ENCODE peak calls at places on chromosomes 11 and 22, in seven cellular contexts. P, T, N, I, C, D and V are unnamed samples.

GRCh38 chr11:36377759-36378553 is 81.9 kb downstream of the PRR5L start:
- DNase-seq in P (no peak), T (no peak), N (no peak), I (peak), C (no peak), D (no peak), V (no peak)

GRCh38 chr22:20552450-20552894 is 45.1 kb downstream of the MED15 start:
- DNase-seq in P (peak), T (no peak), N (no peak), I (no peak), C (peak), D (no peak), V (peak)

GRCh38 chr11:72643547-72643946 is 30.7 kb downstream of the PDE2A start:
- DNase-seq in P (no peak), T (peak), N (no peak), I (no peak), C (no peak), D (no peak), V (no peak)

GRCh38 chr22:48489551-48490512 is 1337.8 kb downstream of the BRD1 start:
- DNase-seq in P (no peak), T (no peak), N (no peak), I (no peak), C (no peak), D (no peak), V (peak)

GRCh38 chr11:92297551-92298237 is 73.1 kb downstream of the FAT3 start:
- DNase-seq in P (no peak), T (no peak), N (no peak), I (no peak), C (no peak), D (no peak), V (no peak)

GRCh38 chr11:69962152-69962551 is 116.0 kb upstream of the ANO1 start:
- DNase-seq in P (no peak), T (peak), N (no peak), I (no peak), C (no peak), D (peak), V (no peak)

GRCh38 chr22:49705631-49706352 is 121.9 kb downstream of the BRD1 start:
- DNase-seq in P (no peak), T (no peak), N (no peak), I (no peak), C (no peak), D (no peak), V (no peak)

GRCh38 chr22:28333106-28333505 is 346.5 kb downstream of the TTC28 start:
- DNase-seq in P (no peak), T (no peak), N (no peak), I (no peak), C (no peak), D (no peak), V (no peak)

GRCh38 chr11:132058211-132058772 is 687.9 kb downstream of the NTM start:
- DNase-seq in P (no peak), T (no peak), N (no peak), I (peak), C (no peak), D (peak), V (no peak)

GRCh38 chr22:36660510-36660840 is 43.1 kb downstream of the CACNG2 start:
- DNase-seq in P (no peak), T (no peak), N (no peak), I (no peak), C (no peak), D (no peak), V (no peak)

GRCh38 chr11:119066481-119066880 is 1.1 kb upstream of the VPS11 start:
- DNase-seq in P (no peak), T (no peak), N (no peak), I (peak), C (no peak), D (no peak), V (no peak)